ENCODE peak calls at places on chromosomes 2 and 18, in nine cellular contexts. J is left ventricle myocardium inferior, L is colonic mucosa, O is IMR-90, H is SJSA1, T is GM23338, E is left lung, N is dorsolateral prefrontal cortex, M is brain microvascular endothelial cell. I is an unnamed sample.

GRCh38 chr2:218516614-218517013 is 51.5 kb downstream of the USP37 start:
- DNase-seq in H (no peak), O (peak), M (peak), J (no peak), L (no peak), N (no peak), E (no peak), T (peak), I (no peak)

GRCh38 chr2:231693956-231694355 is 14.4 kb upstream of the PTMA start:
- DNase-seq in T (no peak), J (no peak), L (no peak), M (no peak), N (no peak), H (no peak), E (no peak), O (no peak), I (no peak)

GRCh38 chr2:23824777-23825212 is 102.1 kb downstream of the ATAD2B start:
- DNase-seq in E (no peak), J (no peak), L (peak), M (peak), T (peak), O (peak), H (peak), N (no peak), I (peak)

GRCh38 chr2:216350214-216350789 is 22.0 kb downstream of the MARCHF4 start:
- DNase-seq in N (no peak), L (no peak), T (no peak), H (no peak), E (no peak), M (peak), J (no peak), O (peak), I (peak)

GRCh38 chr2:174510583-174511189 is 23.9 kb upstream of the GPR155 start:
- DNase-seq in O (peak), H (peak), N (no peak), M (no peak), L (no peak), J (no peak), T (peak), E (no peak), I (no peak)

GRCh38 chr2:96131152-96131817 is 7.0 kb downstream of the ASTL start:
- DNase-seq in H (no peak), M (no peak), O (no peak), J (no peak), N (no peak), T (no peak), E (no peak), L (no peak), I (no peak)

GRCh38 chr2:150207979-150208378 is 279.5 kb downstream of the RND3 start:
- DNase-seq in E (no peak), L (no peak), M (no peak), T (no peak), N (no peak), J (no peak), H (no peak), O (no peak), I (no peak)

GRCh38 chr2:232888099-232888836 is 18.2 kb downstream of the SNORC start:
- DNase-seq in N (no peak), M (no peak), E (no peak), O (no peak), L (no peak), H (no peak), J (no peak), T (no peak), I (no peak)

GRCh38 chr2:65675350-65675749 is 243.0 kb upstream of the SPRED2 start:
- DNase-seq in N (no peak), M (no peak), O (no peak), L (no peak), E (no peak), T (no peak), H (no peak), J (no peak), I (no peak)

GRCh38 chr2:172442072-172442895 is 14.9 kb downstream of the ITGA6 start:
- DNase-seq in O (peak), J (no peak), M (peak), E (peak), T (no peak), N (no peak), H (peak), L (peak), I (peak)

GRCh38 chr2:197931661-197932312 is 127.4 kb downstream of the PLCL1 start:
- DNase-seq in T (no peak), M (no peak), J (no peak), L (no peak), O (peak), H (no peak), N (no peak), E (no peak), I (no peak)

GRCh38 chr2:12227941-12228608 is 481.6 kb downstream of the LPIN1 start:
- DNase-seq in L (no peak), E (no peak), M (peak), O (peak), H (no peak), J (no peak), N (no peak), T (no peak), I (no peak)

GRCh38 chr2:54106631-54107454 is 8.6 kb upstream of the ACYP2 start:
- DNase-seq in M (peak), O (peak), T (peak), E (no peak), J (no peak), L (peak), H (peak), N (peak), I (peak)

GRCh38 chr2:2527162-2527561 is 196.1 kb upstream of the MYT1L start:
- DNase-seq in O (peak), T (no peak), H (no peak), L (no peak), M (no peak), N (no peak), J (no peak), E (no peak), I (peak)

GRCh38 chr2:119823734-119824334 is 64.1 kb downstream of the PTPN4 start:
- DNase-seq in L (peak), J (no peak), H (peak), T (peak), M (peak), N (no peak), O (peak), E (no peak), I (peak)

GRCh38 chr2:70124983-70125480 is 37.8 kb downstream of the PCBP1 start:
- DNase-seq in O (peak), E (peak), M (no peak), J (peak), N (peak), L (peak), H (peak), T (peak), I (no peak)

GRCh38 chr2:74238879-74239278 is 40.5 kb downstream of the MTHFD2 start:
- DNase-seq in H (no peak), M (peak), O (peak), L (no peak), E (no peak), J (no peak), T (no peak), N (no peak), I (no peak)

GRCh38 chr2:205984381-205984780 is 101.6 kb downstream of the INO80D start:
- DNase-seq in O (no peak), J (no peak), T (no peak), H (no peak), N (no peak), L (no peak), E (no peak), M (no peak), I (no peak)

GRCh38 chr2:96535331-96535730 is 1.2 kb upstream of the ARID5A start:
- DNase-seq in J (no peak), O (no peak), E (no peak), M (no peak), T (no peak), H (no peak), L (no peak), N (no peak), I (no peak)

GRCh38 chr18:59898609-59899297 is 1.0 kb upstream of the PMAIP1 start:
- DNase-seq in O (no peak), T (no peak), M (no peak), N (no peak), L (no peak), J (no peak), E (no peak), H (no peak), I (no peak)

GRCh38 chr2:126963390-126963789 is 64.7 kb downstream of the TEX51 start:
- DNase-seq in E (no peak), J (no peak), N (no peak), H (no peak), L (no peak), O (no peak), T (no peak), M (no peak), I (no peak)

GRCh38 chr2:190637903-190638618 is 10.8 kb upstream of the NAB1 start:
- DNase-seq in T (no peak), J (peak), E (no peak), N (peak), O (no peak), H (no peak), M (peak), L (no peak), I (no peak)

GRCh38 chr2:26816893-26817292 is 31.0 kb downstream of the CENPA start:
- DNase-seq in H (no peak), N (no peak), T (peak), M (no peak), E (no peak), L (peak), J (no peak), O (no peak), I (no peak)

GRCh38 chr2:215882689-215883088 is 130.7 kb downstream of the MREG start:
- DNase-seq in M (peak), O (peak), L (no peak), J (no peak), E (no peak), N (no peak), T (no peak), H (no peak), I (peak)

GRCh38 chr2:233460726-233461431 is 105.7 kb downstream of the USP40 start:
- DNase-seq in N (no peak), J (no peak), T (no peak), L (peak), O (no peak), H (no peak), E (no peak), M (no peak), I (no peak)

GRCh38 chr18:3055861-3056260 is 42.9 kb upstream of the LPIN2 start:
- DNase-seq in J (no peak), O (peak), N (no peak), M (no peak), H (no peak), L (no peak), T (peak), E (no peak), I (no peak)

GRCh38 chr2:25664531-25665307 is 8.7 kb downstream of the DTNB start:
- DNase-seq in O (peak), M (peak), H (peak), N (peak), T (peak), L (peak), E (peak), J (peak), I (no peak)

GRCh38 chr2:150621800-150622199 is 134.3 kb upstream of the RND3 start:
- DNase-seq in M (peak), J (no peak), L (no peak), N (no peak), E (no peak), T (no peak), O (peak), H (peak), I (peak)

GRCh38 chr2:60414731-60415130 is 138.7 kb downstream of the BCL11A start:
- DNase-seq in J (no peak), M (peak), H (peak), E (no peak), N (no peak), O (peak), L (no peak), T (no peak), I (no peak)

GRCh38 chr2:239276813-239277193 is 124.0 kb downstream of the HDAC4 start:
- DNase-seq in M (no peak), J (no peak), T (no peak), N (peak), H (no peak), L (peak), O (no peak), E (no peak), I (no peak)

GRCh38 chr18:22318745-22319407 is 98.8 kb downstream of the CTAGE1 start:
- DNase-seq in J (no peak), E (no peak), O (peak), N (no peak), T (no peak), H (no peak), M (peak), L (no peak), I (no peak)

GRCh38 chr2:24164416-24164973 is 10.4 kb upstream of the FAM228A start:
- DNase-seq in N (no peak), E (peak), T (peak), M (peak), O (no peak), H (peak), L (peak), J (peak), I (peak)

GRCh38 chr2:70655786-70656185 is 102.2 kb upstream of the TGFA start:
- DNase-seq in O (no peak), E (no peak), H (no peak), J (no peak), T (no peak), L (no peak), M (no peak), N (no peak), I (no peak)

GRCh38 chr2:201263774-201264173 is 3.4 kb downstream of the CASP8 start:
- DNase-seq in E (no peak), T (no peak), J (no peak), O (no peak), N (no peak), M (no peak), H (no peak), L (no peak), I (no peak)

GRCh38 chr2:88600038-88600465 is 27.2 kb downstream of the EIF2AK3 start:
- DNase-seq in M (peak), J (no peak), N (no peak), E (no peak), T (peak), O (peak), L (peak), H (peak), I (peak)

GRCh38 chr2:217494572-217494971 is 508.2 kb downstream of the TNS1 start:
- DNase-seq in M (no peak), H (no peak), N (no peak), O (no peak), E (no peak), L (no peak), T (no peak), J (no peak), I (no peak)

GRCh38 chr18:10850216-10850615 is 299.2 kb downstream of the PIEZO2 start:
- DNase-seq in H (no peak), J (no peak), T (no peak), L (no peak), N (no peak), E (no peak), O (no peak), M (no peak), I (no peak)

GRCh38 chr2:150476809-150477302 is 10.6 kb downstream of the RND3 start:
- DNase-seq in N (no peak), J (no peak), L (peak), H (peak), T (no peak), E (no peak), O (peak), M (no peak), I (no peak)

DNA sequence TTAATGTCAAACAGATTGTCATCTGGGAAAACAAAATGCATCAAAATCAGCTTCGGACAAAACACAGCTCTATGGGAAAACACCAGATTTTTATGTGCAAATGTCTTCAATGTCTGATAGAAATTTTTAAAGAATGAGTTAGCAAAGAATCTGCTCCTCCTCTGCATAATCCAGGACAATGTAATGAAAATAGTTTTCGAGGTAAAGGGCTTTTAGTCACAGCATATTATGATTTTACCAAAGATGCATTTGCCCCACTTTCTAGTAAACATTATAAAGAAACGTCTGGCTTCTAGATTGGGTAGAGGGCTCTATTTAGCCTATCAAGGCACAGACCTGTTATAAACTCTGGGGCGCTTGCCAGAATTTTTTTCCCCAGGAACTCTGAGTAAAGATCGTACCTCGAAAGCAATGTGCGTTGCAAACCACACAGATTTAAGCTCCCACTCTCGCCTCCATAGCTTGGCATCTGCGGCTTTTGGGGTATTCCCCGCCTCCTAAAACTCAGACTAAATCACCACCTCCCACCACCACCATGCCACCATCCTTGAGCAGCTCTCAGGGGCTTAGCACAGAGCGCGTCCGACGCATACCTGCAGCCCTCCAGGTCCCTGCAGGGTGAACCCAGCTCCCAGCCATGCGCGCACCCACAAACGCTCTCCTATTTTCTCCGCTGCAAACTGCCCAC is 926 bp downstream of the ACVR1C start:
- DNase-seq in T (peak), H (no peak), M (peak), O (peak), L (peak), N (no peak), J (no peak), E (no peak), I (no peak)
- H3K27ac ChIP-seq in T (no peak), H (no peak), M (no peak), O (no peak), L (peak), N (peak), J (no peak), E (no peak), I (no peak)

GRCh38 chr18:75074196-75075015 is 134.5 kb downstream of the PTGR3 start:
- DNase-seq in E (no peak), H (no peak), T (no peak), J (no peak), O (no peak), M (no peak), L (no peak), N (no peak), I (no peak)

GRCh38 chr18:75071866-75072671 is 136.9 kb downstream of the PTGR3 start:
- DNase-seq in E (no peak), T (no peak), H (no peak), J (no peak), O (no peak), L (no peak), M (no peak), N (no peak), I (no peak)

GRCh38 chr18:75071484-75071785 is 137.5 kb downstream of the PTGR3 start:
- DNase-seq in J (no peak), T (no peak), M (no peak), E (no peak), N (no peak), L (no peak), H (no peak), O (no peak), I (no peak)

GRCh38 chr18:75073654-75074053 is 135.3 kb downstream of the PTGR3 start:
- DNase-seq in J (no peak), L (no peak), O (no peak), N (no peak), T (no peak), E (no peak), M (no peak), H (no peak), I (no peak)

GRCh38 chr18:75072672-75073371 is 136.1 kb downstream of the PTGR3 start:
- DNase-seq in M (no peak), N (no peak), T (no peak), J (no peak), E (no peak), L (no peak), O (no peak), H (no peak), I (no peak)
- H3K27ac ChIP-seq in M (no peak), N (no peak), T (no peak), J (no peak), E (no peak), L (no peak), O (no peak), H (no peak), I (no peak)

GRCh38 chr2:144595686-144596073 is 75.8 kb upstream of the ZEB2 start:
- DNase-seq in H (no peak), E (no peak), N (no peak), J (no peak), L (no peak), O (no peak), M (no peak), T (no peak), I (no peak)
- H3K27ac ChIP-seq in H (peak), E (no peak), N (no peak), J (peak), L (no peak), O (peak), M (no peak), T (no peak), I (no peak)

DNA sequence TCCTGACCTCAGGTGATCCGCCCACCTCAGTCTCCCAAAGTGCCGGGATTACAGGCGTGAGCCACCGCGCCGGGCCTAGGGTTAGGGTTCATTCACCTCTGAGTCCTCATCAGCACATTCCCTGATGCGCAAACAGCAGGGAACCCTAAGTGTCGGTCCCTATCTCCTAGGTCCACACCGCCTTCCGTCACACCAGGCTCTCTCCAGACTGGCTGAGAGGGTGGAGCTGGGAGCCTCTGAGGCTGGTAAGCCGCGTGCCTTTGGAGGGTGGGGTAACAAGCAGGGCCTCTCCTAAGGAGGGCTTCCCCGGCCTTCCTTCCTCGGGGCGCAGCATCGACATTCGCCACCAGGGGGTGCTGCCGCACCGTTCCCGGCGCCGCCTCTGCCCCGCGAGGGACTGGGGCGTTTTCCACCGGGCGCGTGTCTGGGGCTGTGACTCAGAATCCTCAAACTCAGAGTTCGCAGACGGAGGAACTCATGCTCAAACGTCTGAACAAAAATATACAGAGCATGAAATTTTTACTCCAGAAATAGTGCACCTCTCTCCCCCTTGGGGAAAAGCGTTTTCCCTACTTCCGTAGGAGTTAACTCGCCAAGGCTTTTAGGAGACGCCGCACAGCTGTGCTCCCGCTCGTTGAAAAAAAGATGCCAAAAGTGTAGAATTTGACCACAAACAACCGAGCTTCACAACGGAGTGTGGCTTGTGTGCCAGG is 63.9 kb upstream of the ASAP2 start:
- DNase-seq in H (peak), O (peak), T (peak), M (peak), E (peak), J (peak), N (peak), L (peak), I (peak)
- H3K27ac ChIP-seq in H (no peak), O (peak), T (no peak), M (peak), E (peak), J (peak), N (no peak), L (no peak), I (peak)

GRCh38 chr2:48483506-48483905 is 46.4 kb upstream of the STON1 start:
- DNase-seq in E (no peak), L (no peak), O (peak), H (no peak), J (no peak), M (no peak), T (no peak), N (no peak), I (no peak)
- H3K27ac ChIP-seq in E (no peak), L (no peak), O (peak), H (no peak), J (no peak), M (peak), T (no peak), N (peak), I (no peak)

DNA sequence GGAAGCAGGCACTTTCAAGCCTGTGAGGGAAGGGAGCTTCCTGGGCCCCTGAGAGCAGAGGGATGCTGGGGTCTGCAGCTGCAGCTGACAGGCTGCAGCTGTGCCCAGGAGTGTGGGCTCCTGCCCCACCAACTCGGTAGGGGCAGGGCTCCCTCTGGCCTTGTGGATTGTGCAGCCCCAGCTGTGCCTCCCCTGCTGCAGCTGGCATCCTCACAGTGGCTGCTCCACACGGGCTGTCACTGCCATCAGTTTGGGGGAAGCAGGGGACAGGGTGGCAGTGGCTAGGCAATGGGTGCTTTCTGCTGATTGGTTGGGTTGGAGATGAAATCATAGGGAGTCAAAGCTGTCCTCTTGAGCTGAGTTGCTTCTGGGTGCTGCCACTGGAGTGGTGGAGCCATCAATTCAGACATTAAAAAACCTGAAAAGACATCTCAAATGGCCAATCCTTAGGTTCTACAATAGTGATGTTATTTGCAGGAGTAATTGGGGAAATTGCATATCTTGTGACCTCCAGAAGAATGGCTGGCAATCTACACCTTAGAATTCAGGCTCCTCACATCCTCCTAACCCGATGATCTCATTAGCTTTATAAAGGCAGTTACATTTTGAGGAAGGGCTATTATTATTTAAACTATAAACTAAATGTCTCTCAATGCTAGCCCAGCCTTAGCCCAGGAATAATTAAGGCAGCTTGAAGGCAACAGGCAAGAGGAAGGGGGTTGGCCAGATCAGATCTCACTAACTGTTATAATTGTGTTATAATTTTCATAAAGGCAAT is 41.3 kb downstream of the FAM171B start:
- DNase-seq in O (no peak), J (no peak), H (no peak), M (no peak), T (peak), E (no peak), N (no peak), L (no peak), I (no peak)
- H3K27ac ChIP-seq in O (no peak), J (no peak), H (no peak), M (no peak), T (peak), E (no peak), N (no peak), L (no peak), I (no peak)